ENCODE peak calls at places on chromosomes 13 and 19, in six cellular contexts. J, V, F, A, R and Z are unnamed samples. For H3K9me3, the result is how much of the 10 kb centered on the place peaks cover.

GRCh38 chr13:42905542-42905941 is 86.5 kb downstream of the EPSTI1 start:
- DNase-seq in J (no peak), V (no peak), F (no peak), A (no peak), R (no peak), Z (no peak)

GRCh38 chr13:91361755-91362271 is 14.3 kb downstream of the MIR17HG start:
- DNase-seq in J (no peak), V (no peak), F (no peak), A (no peak), R (no peak), Z (no peak)

GRCh38 chr13:39784347-39784746 is 128.9 kb downstream of the COG6 start:
- DNase-seq in J (no peak), V (no peak), F (no peak), A (no peak), R (no peak), Z (no peak)

GRCh38 chr13:50685491-50685890 is 158.0 kb downstream of the DLEU7 start:
- DNase-seq in J (no peak), V (no peak), F (peak), A (no peak), R (peak), Z (peak)

GRCh38 chr13:18943273-18943672 is 238.4 kb downstream of the TUBA3C start:
- DNase-seq in J (no peak), V (no peak), F (no peak), A (no peak), R (no peak), Z (no peak)

GRCh38 chr19:10259162-10259905 is 7.3 kb downstream of the MRPL4 start:
- DNase-seq in J (peak), V (peak), F (peak), A (peak), R (peak), Z (peak)

GRCh38 chr19:29119582-29119981 is 93.4 kb downstream of the UQCRFS1 start:
- DNase-seq in J (no peak), V (peak), F (no peak), A (no peak), R (peak), Z (no peak)

GRCh38 chr13:43469791-43470190 is 317.0 kb downstream of the ENOX1 start:
- DNase-seq in J (no peak), V (no peak), F (no peak), A (no peak), R (no peak), Z (no peak)

GRCh38 chr13:100221166-100221565 is 132.3 kb downstream of the PCCA start:
- DNase-seq in J (no peak), V (no peak), F (no peak), A (no peak), R (no peak), Z (no peak)

GRCh38 chr19:56953411-56953810 is 112.9 kb upstream of the PEG3 start:
- DNase-seq in J (no peak), V (no peak), F (no peak), A (no peak), R (no peak), Z (no peak)

GRCh38 chr19:56955637-56956216 is 115.2 kb upstream of the PEG3 start:
- DNase-seq in J (no peak), V (no peak), F (no peak), A (no peak), R (no peak), Z (no peak)

GRCh38 chr19:56949651-56950050 is 109.1 kb upstream of the PEG3 start:
- DNase-seq in J (no peak), V (no peak), F (no peak), A (no peak), R (no peak), Z (no peak)

GRCh38 chr19:56947206-56947605 is 106.7 kb upstream of the PEG3 start:
- DNase-seq in J (no peak), V (no peak), F (no peak), A (no peak), R (no peak), Z (no peak)

GRCh38 chr19:56951672-56952071 is 111.1 kb upstream of the PEG3 start:
- DNase-seq in J (no peak), V (no peak), F (no peak), A (no peak), R (no peak), Z (no peak)
- H3K9me3 ChIP-seq in J (under half), V (under half), F (under half), A (under half), R (under half), Z (half or more)

GRCh38 chr19:956747-957451 is 27.2 kb upstream of the WDR18 start:
- DNase-seq in J (no peak), V (no peak), F (no peak), A (peak), R (no peak), Z (no peak)
- H3K4me3 ChIP-seq in J (no peak), V (no peak), F (no peak), A (peak), R (no peak), Z (no peak)

DNA sequence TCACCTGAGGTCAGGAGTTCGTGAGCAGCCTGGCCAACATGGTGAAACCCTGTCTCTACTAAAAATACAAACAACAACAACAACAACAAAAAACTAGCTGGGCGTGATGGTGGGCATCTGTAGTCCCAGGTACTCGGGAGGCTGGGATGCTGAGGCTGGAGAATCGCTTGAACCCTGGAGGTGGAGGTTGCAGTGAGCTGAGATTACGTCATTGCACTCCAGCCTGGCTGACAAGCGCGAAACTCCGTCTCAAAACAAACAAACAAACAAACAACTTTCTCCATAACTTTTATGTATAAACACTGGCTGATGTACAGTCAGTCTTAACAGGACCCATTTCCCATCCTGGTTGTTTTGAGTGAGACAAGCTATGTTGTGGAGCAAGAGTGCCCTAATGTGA is 5.8 kb upstream of the CYP4F8 start:
- DNase-seq in J (no peak), V (no peak), F (no peak), A (no peak), R (no peak), Z (no peak)
- H3K9me3 ChIP-seq in J (under half), V (under half), F (under half), A (under half), R (under half), Z (under half)

GRCh38 chr19:38852231-38853044 is 2.7 kb upstream of the HNRNPL start:
- DNase-seq in J (peak), V (peak), F (peak), A (peak), R (peak), Z (peak)
- H3K4me3 ChIP-seq in J (peak), V (peak), F (peak), A (peak), R (peak), Z (peak)

GRCh38 chr19:51994048-51994644 is 7.5 kb upstream of the ZNF350 start:
- DNase-seq in J (no peak), V (no peak), F (no peak), A (no peak), R (no peak), Z (no peak)

GRCh38 chr19:51993422-51993821 is 6.8 kb upstream of the ZNF350 start:
- DNase-seq in J (no peak), V (no peak), F (no peak), A (no peak), R (no peak), Z (no peak)
- H3K9me3 ChIP-seq in J (under half), V (half or more), F (half or more), A (half or more), R (under half), Z (half or more)